ENCODE peak calls at places on chromosomes 2 and 18, in six cellular contexts. One of them, this sample, is unnamed.

GRCh38 chr2:172256886-172257285 is 154.2 kb upstream of the DLX2 start:
- DNase-seq in H54: no peak
- DNase-seq in spleen: no peak
- DNase-seq in heart left ventricle: no peak
- DNase-seq in ovary: no peak
- DNase-seq in IMR-90: no peak
- DNase-seq in this sample: no peak

GRCh38 chr2:190180313-190181065 is 118.0 kb upstream of the MSTN start:
- DNase-seq in H54: peak
- DNase-seq in spleen: peak
- DNase-seq in heart left ventricle: peak
- DNase-seq in ovary: peak
- DNase-seq in IMR-90: no peak
- DNase-seq in this sample: peak

GRCh38 chr2:129464036-129464435 is 515.4 kb upstream of the RAB6C start:
- DNase-seq in H54: no peak
- DNase-seq in spleen: no peak
- DNase-seq in heart left ventricle: no peak
- DNase-seq in ovary: no peak
- DNase-seq in IMR-90: no peak
- DNase-seq in this sample: no peak

GRCh38 chr2:178275600-178275999 is 81.3 kb downstream of the OSBPL6 start:
- DNase-seq in H54: no peak
- DNase-seq in spleen: no peak
- DNase-seq in heart left ventricle: no peak
- DNase-seq in ovary: no peak
- DNase-seq in IMR-90: no peak
- DNase-seq in this sample: no peak

GRCh38 chr2:239264838-239265651 is 135.8 kb downstream of the HDAC4 start:
- DNase-seq in H54: peak
- DNase-seq in spleen: peak
- DNase-seq in heart left ventricle: peak
- DNase-seq in ovary: no peak
- DNase-seq in IMR-90: peak
- DNase-seq in this sample: peak

GRCh38 chr2:164655750-164656149 is 34.5 kb upstream of the GRB14 start:
- DNase-seq in H54: no peak
- DNase-seq in spleen: no peak
- DNase-seq in heart left ventricle: no peak
- DNase-seq in ovary: no peak
- DNase-seq in IMR-90: no peak
- DNase-seq in this sample: no peak

GRCh38 chr2:190441564-190441963 is 33.4 kb downstream of the MFSD6 start:
- DNase-seq in H54: no peak
- DNase-seq in spleen: no peak
- DNase-seq in heart left ventricle: no peak
- DNase-seq in ovary: no peak
- DNase-seq in IMR-90: no peak
- DNase-seq in this sample: no peak

GRCh38 chr2:30022444-30023071 is 101.2 kb upstream of the ALK start:
- DNase-seq in H54: no peak
- DNase-seq in spleen: no peak
- DNase-seq in heart left ventricle: no peak
- DNase-seq in ovary: no peak
- DNase-seq in IMR-90: no peak
- DNase-seq in this sample: no peak

GRCh38 chr2:184875911-184876310 is 277.6 kb downstream of the ZNF804A start:
- DNase-seq in H54: no peak
- DNase-seq in spleen: no peak
- DNase-seq in heart left ventricle: no peak
- DNase-seq in ovary: peak
- DNase-seq in IMR-90: no peak
- DNase-seq in this sample: no peak

GRCh38 chr2:119264781-119265692 is 41.4 kb downstream of the STEAP3 start:
- DNase-seq in H54: peak
- DNase-seq in spleen: no peak
- DNase-seq in heart left ventricle: no peak
- DNase-seq in ovary: no peak
- DNase-seq in IMR-90: peak
- DNase-seq in this sample: peak

GRCh38 chr2:54456526-54457325 is 599 bp downstream of the SPTBN1 start:
- DNase-seq in H54: peak
- DNase-seq in spleen: peak
- DNase-seq in heart left ventricle: peak
- DNase-seq in ovary: peak
- DNase-seq in IMR-90: peak
- DNase-seq in this sample: peak

GRCh38 chr2:176561706-176562105 is 292.5 kb downstream of the MTX2 start:
- DNase-seq in H54: no peak
- DNase-seq in spleen: no peak
- DNase-seq in heart left ventricle: no peak
- DNase-seq in ovary: no peak
- DNase-seq in IMR-90: peak
- DNase-seq in this sample: no peak

DNA sequence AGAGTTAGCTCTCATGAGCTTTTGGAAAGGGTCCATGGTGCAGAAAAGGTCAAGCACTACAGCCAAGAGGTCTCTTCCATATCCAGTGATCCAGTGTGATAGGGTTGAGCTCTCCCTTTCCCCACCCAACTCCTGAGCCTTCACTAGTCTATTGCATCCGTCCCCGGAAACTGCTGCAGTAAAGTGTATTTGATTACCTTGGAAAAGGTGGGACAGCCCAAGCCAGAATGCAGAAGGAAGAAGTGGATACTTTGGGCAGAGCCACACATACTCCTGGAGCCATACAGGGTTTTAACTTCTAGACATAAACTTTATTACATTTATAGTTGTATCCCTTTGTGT is 3.6 kb downstream of the PNKD start:
- DNase-seq in H54: no peak
- DNase-seq in spleen: no peak
- DNase-seq in heart left ventricle: no peak
- DNase-seq in ovary: no peak
- DNase-seq in IMR-90: no peak
- DNase-seq in this sample: no peak
- TF ChIP-seq POLR2A in H54: no peak
- TF ChIP-seq POLR2A in spleen: no peak
- TF ChIP-seq POLR2A in heart left ventricle: no peak
- TF ChIP-seq POLR2A in ovary: no peak
- TF ChIP-seq POLR2A in IMR-90: no peak
- TF ChIP-seq POLR2A in this sample: no peak

DNA sequence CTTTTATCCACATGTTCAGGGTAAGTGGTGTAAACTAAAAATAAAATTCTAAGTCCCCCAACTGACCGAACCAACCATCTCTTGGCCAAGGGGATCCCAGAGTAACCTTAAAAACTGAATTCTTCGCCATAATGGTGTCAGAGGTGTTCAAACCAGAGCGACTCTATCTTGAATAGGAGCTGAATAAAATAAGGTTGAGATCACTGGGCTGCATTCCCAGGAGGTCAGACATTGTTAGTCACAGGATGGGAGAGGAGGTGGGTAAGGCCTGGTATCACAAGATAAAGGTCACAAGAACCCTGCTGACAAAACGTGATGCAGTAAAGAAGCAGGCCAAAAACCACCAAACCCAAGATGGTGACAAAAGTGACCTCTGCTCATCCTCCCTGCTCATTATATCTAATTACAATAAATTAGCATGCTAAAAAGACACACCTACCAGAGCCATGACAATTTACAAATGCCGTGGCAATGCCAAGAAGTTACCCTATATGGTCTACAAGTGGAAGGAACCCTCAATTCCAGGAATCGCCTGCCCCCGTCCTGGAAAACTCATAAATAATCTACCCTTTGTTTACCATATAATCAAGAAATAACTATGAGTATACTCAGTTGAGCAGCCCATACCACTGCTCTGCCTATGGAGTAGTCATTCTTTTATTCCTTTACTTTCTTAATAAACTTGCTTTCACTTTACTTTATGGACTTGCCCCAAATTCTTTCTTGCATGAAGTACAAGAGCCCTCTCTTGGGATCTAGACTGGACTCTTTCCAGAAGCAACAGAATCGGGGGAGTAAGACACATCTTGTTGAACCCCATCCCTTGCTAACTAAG is 302.4 kb downstream of the STK39 start:
- DNase-seq in H54: no peak
- DNase-seq in spleen: no peak
- DNase-seq in heart left ventricle: no peak
- DNase-seq in ovary: no peak
- DNase-seq in IMR-90: peak
- DNase-seq in this sample: no peak
- TF ChIP-seq POLR2A in H54: no peak
- TF ChIP-seq POLR2A in spleen: no peak
- TF ChIP-seq POLR2A in heart left ventricle: no peak
- TF ChIP-seq POLR2A in ovary: no peak
- TF ChIP-seq POLR2A in IMR-90: no peak
- TF ChIP-seq POLR2A in this sample: no peak

DNA sequence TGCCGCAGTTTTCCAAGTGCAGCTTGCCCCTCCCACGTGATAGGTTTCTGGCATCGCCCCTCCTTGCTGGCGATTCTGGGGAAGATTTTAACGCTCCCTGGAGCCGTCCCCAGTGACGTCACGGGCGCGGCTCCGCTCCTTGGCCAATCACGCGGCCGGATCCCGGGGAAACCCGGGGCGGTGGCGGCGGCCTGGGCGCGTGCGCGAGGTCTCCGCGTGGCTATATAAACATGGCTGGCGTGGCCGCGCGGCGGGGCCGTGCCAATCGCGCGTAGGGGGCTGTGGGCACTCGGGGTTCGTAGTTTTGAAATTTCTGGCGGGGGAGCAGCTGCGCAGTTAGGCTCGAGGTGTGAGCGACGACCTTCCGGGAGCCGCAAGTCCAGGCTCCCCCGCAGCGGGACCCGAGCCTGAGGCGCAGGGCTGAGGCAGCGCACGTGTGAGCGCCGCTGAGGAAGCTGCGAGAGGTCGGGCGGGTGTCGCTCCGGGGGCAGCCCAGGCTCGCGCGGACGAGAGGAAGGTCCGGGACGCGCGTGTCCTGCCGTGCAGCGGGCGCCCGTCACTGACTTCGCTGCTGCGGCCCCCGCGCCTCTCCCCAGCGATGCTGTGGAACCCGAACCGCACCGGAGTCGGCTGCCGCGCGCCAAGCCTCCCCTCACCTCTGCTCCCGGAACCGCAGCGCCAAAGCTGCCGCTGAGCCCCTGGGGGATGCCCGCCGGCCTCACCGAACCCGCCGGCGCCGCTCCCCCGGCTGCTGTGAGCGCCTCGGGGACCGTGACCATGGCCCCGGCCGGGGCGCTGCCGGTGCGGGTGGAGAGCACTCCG is at the start of gene TAF4B:
- DNase-seq in H54: peak
- DNase-seq in spleen: peak
- DNase-seq in heart left ventricle: peak
- DNase-seq in ovary: peak
- DNase-seq in IMR-90: peak
- DNase-seq in this sample: peak
- TF ChIP-seq POLR2A in H54: no peak
- TF ChIP-seq POLR2A in spleen: no peak
- TF ChIP-seq POLR2A in heart left ventricle: no peak
- TF ChIP-seq POLR2A in ovary: peak
- TF ChIP-seq POLR2A in IMR-90: no peak
- TF ChIP-seq POLR2A in this sample: peak

DNA sequence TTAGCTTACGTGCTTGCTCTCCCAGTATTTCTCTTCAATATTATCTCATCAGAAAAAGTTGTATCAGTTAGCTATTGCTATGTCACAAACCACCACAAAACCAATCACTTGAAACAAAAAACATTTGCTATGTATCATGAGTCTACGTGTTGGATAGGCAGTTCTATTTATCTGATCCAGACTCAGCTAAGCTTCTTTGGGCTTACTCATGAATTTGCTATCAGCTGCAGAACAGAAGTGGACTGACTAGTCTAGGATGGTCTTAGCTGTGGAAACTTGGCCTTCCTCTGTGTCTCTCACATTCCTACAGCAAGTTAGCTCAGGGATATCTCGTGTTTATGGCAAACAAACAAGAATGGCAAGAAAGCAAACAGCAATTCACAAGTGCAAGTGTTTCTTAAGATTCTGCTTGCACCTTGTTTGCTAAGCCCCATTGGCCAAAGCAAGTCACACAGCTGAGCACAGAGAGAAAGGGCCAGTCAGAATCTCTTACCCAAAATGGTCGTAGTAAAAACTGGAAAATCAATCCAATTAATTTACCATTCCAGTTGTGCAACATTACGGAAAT is 288.0 kb upstream of the TNP1 start:
- DNase-seq in H54: no peak
- DNase-seq in spleen: no peak
- DNase-seq in heart left ventricle: no peak
- DNase-seq in ovary: no peak
- DNase-seq in IMR-90: peak
- DNase-seq in this sample: no peak
- TF ChIP-seq POLR2A in H54: no peak
- TF ChIP-seq POLR2A in spleen: no peak
- TF ChIP-seq POLR2A in heart left ventricle: no peak
- TF ChIP-seq POLR2A in ovary: no peak
- TF ChIP-seq POLR2A in IMR-90: no peak
- TF ChIP-seq POLR2A in this sample: no peak

DNA sequence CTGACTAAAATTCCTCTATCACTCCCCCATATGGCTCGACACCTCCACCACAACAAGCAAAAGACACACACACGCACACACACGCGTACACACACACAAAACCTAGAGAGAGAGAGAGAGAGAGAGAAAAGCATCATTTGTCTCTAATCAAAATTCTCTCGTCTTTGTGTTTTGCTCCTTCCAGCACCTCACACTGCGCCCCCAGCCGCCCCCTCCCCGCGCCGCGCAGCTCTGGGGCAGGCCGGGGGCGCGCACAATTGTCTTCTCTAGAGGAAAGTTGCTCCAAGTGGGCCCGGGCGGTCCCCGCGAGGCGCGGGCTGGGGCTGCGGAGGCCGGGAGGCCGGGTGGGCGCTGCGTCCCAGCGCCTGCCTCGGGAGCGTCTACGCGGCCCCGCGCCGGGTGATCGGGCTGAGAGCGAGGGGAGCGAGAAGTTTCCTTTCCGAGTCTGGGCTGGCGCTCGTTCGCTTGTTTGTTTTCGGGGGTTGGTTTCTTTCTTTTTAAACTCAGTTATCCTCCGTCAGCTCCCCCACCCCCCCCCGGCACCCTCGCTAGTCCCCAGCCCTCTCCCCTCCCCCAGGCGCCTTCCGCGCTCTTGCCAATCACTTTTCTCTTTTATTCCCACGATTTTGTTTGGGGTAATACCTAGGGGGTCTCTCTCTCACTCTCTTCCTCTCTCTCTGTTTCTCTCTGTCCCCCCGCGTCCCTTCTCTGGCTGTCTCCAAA is 4.1 kb downstream of the ZEB2 start:
- DNase-seq in H54: no peak
- DNase-seq in spleen: peak
- DNase-seq in heart left ventricle: peak
- DNase-seq in ovary: peak
- DNase-seq in IMR-90: no peak
- DNase-seq in this sample: no peak
- TF ChIP-seq POLR2A in H54: no peak
- TF ChIP-seq POLR2A in spleen: no peak
- TF ChIP-seq POLR2A in heart left ventricle: no peak
- TF ChIP-seq POLR2A in ovary: no peak
- TF ChIP-seq POLR2A in IMR-90: peak
- TF ChIP-seq POLR2A in this sample: no peak

This sample was measured in GM12892.